ENCODE peak calls at places on chromosomes 6 and 20, in four cellular contexts. T is heart left ventricle, H is EL, O is DMS79. R is an unnamed sample.

GRCh38 chr6:28953039-28953872 is 29.5 kb upstream of the TRIM27 start:
- DNase-seq in O (no peak), H (peak; percentile 76), T (no peak), R (no peak)

GRCh38 chr20:29430531-29430930 is 1826.9 kb upstream of the DEFB115 start:
- DNase-seq in H (no peak), O (no peak), T (no peak), R (no peak)

GRCh38 chr6:37691904-37692806 is 5.5 kb downstream of the MDGA1 start:
- DNase-seq in T (peak; percentile 81), O (peak; percentile 48), H (peak; percentile 69), R (peak; percentile 83)

GRCh38 chr6:135600931-135601330 is 103.4 kb upstream of the AHI1 start:
- DNase-seq in T (no peak), O (no peak), H (no peak), R (no peak)

GRCh38 chr20:43543138-43543537 is 15.7 kb upstream of the SGK2 start:
- DNase-seq in T (no peak), H (no peak), O (no peak), R (no peak)

GRCh38 chr6:108452725-108453195 is 108.0 kb upstream of the FOXO3 start:
- DNase-seq in T (no peak), H (no peak), O (no peak), R (no peak)

GRCh38 chr6:13336553-13336952 is 8.2 kb upstream of the TBC1D7 start:
- DNase-seq in T (peak; percentile 87), O (no peak), H (peak; percentile 81), R (peak; percentile 67)

GRCh38 chr6:63839485-63839884 is 203.9 kb downstream of the PHF3 start:
- DNase-seq in T (no peak), H (no peak), O (no peak), R (no peak)

GRCh38 chr6:110491644-110492317 is 15.4 kb upstream of the SLC22A16 start:
- DNase-seq in O (no peak), H (no peak), T (no peak), R (no peak)

GRCh38 chr20:48342822-48343513 is 484.8 kb downstream of the PREX1 start:
- DNase-seq in H (no peak), O (no peak), T (no peak), R (no peak)

GRCh38 chr20:34925981-34926380 is 29.6 kb downstream of the GSS start:
- DNase-seq in H (no peak), O (no peak), T (no peak), R (no peak)

GRCh38 chr6:117034547-117034946 is 157.5 kb downstream of the RFX6 start:
- DNase-seq in T (no peak), O (no peak), H (no peak), R (no peak)

GRCh38 chr6:169789944-169790927 is 38.8 kb downstream of the ERMARD start:
- DNase-seq in T (peak; percentile 89), O (peak; percentile 90), H (peak; percentile 83), R (peak; percentile 84)

GRCh38 chr20:37968726-37969401 is 64.4 kb downstream of the TTI1 start:
- DNase-seq in H (peak; percentile 8), O (peak; percentile 89), T (no peak), R (no peak)

GRCh38 chr6:147126618-147127022 is 77.6 kb upstream of the STXBP5 start:
- DNase-seq in O (no peak), T (no peak), H (no peak), R (no peak)

GRCh38 chr6:17361013-17361412 is 32.4 kb upstream of the CAP2 start:
- DNase-seq in O (no peak), H (peak; percentile 55), T (no peak), R (no peak)

GRCh38 chr20:59633646-59634045 is 29.3 kb downstream of the PHACTR3 start:
- DNase-seq in H (no peak), T (no peak), O (no peak), R (no peak)

GRCh38 chr6:159041181-159041580 is 3.6 kb downstream of the TAGAP start:
- DNase-seq in T (no peak), O (no peak), H (no peak), R (no peak)

GRCh38 chr6:19478992-19479391 is 358.2 kb upstream of the ID4 start:
- DNase-seq in H (peak; percentile 4), O (no peak), T (no peak), R (no peak)

GRCh38 chr6:16302721-16303552 is 64.5 kb downstream of the GMPR start:
- DNase-seq in O (no peak), T (no peak), H (no peak), R (no peak)

GRCh38 chr20:43537921-43538854 is 20.6 kb upstream of the SGK2 start:
- DNase-seq in O (no peak), H (peak; percentile 60), T (no peak), R (peak; percentile 84)

GRCh38 chr6:128519931-128520435 is 416 bp downstream of the PTPRK start:
- DNase-seq in H (no peak), O (no peak), T (peak; percentile 79), R (peak; percentile 65)

GRCh38 chr6:138088307-138088744 is 18.9 kb downstream of the PERP start:
- DNase-seq in O (peak; percentile 62), T (no peak), H (peak; percentile 86), R (no peak)

R was measured in sciatic nerve.